ENCODE peak calls at places on chromosomes 4 and X, in five cellular contexts. T, Q, O, N and R are unnamed samples.

GRCh38 chrX:72306851-72307645 is 1.3 kb upstream of the CITED1 start:
- DNase-seq in O (no peak), Q (no peak), N (peak; percentile 53), T (peak; percentile 61), R (peak; percentile 70)

GRCh38 chr4:17447675-17448298 is 64.1 kb downstream of the QDPR start:
- DNase-seq in Q (peak; percentile 26), T (no peak), O (peak; percentile 42), N (no peak), R (no peak)

GRCh38 chr4:15376594-15376993 is 51.2 kb upstream of the C1QTNF7 start:
- DNase-seq in N (no peak), Q (no peak), O (no peak), T (no peak), R (no peak)

GRCh38 chr4:38803833-38804653 is 548 bp downstream of the TLR1 start:
- DNase-seq in Q (no peak), T (no peak), N (no peak), O (no peak), R (no peak)

GRCh38 chr4:163493643-163494359 is 689 bp upstream of the TMA16 start:
- DNase-seq in T (no peak), N (no peak), Q (no peak), O (no peak), R (peak; percentile 67)

GRCh38 chrX:53440631-53441517 is 6.7 kb upstream of the HSD17B10 start:
- DNase-seq in O (no peak), Q (no peak), N (no peak), T (peak; percentile 82), R (peak; percentile 80)

GRCh38 chr4:10746371-10747143 is 62.0 kb upstream of the CLNK start:
- DNase-seq in Q (no peak), N (no peak), O (no peak), T (no peak), R (no peak)

GRCh38 chr4:101199507-101200285 is 147.6 kb downstream of the PPP3CA start:
- DNase-seq in O (no peak), T (no peak), N (no peak), Q (no peak), R (no peak)

GRCh38 chr4:142556048-142556447 is 290.1 kb downstream of the INPP4B start:
- DNase-seq in T (no peak), N (no peak), O (no peak), Q (no peak), R (no peak)

GRCh38 chrX:110706446-110706845 is 89.2 kb downstream of the CHRDL1 start:
- DNase-seq in O (no peak), Q (no peak), T (no peak), N (no peak), R (no peak)

GRCh38 chrX:40165861-40166260 is 68.1 kb upstream of the BCOR start:
- DNase-seq in N (no peak), Q (no peak), T (no peak), O (no peak), R (no peak)

GRCh38 chrX:134144231-134144630 is 92.8 kb upstream of the CCDC160 start:
- DNase-seq in N (no peak), Q (no peak), O (no peak), T (no peak), R (no peak)

GRCh38 chr4:24912252-24913098 is at the start of gene CCDC149:
- DNase-seq in N (peak; percentile 72), T (peak; percentile 84), Q (peak; percentile 76), O (no peak), R (peak; percentile 70)

GRCh38 chr4:1988327-1988724 is 20.4 kb downstream of the NELFA start:
- DNase-seq in N (no peak), O (no peak), Q (no peak), T (no peak), R (no peak)

GRCh38 chr4:101933855-101934254 is 143.3 kb downstream of the BANK1 start:
- DNase-seq in N (no peak), Q (no peak), T (no peak), O (no peak), R (no peak)

GRCh38 chr4:156377036-156377700 is 423.5 kb upstream of the CTSO start:
- DNase-seq in T (no peak), O (no peak), Q (no peak), N (no peak), R (no peak)

GRCh38 chrX:55167124-55167523 is 53.0 kb upstream of the PAGE5 start:
- DNase-seq in Q (no peak), T (no peak), O (no peak), N (no peak), R (no peak)

GRCh38 chrX:4322916-4323315 is 609.5 kb upstream of the PRKX start:
- DNase-seq in T (no peak), Q (no peak), O (no peak), N (no peak), R (no peak)

GRCh38 chrX:34371740-34372139 is 239.6 kb upstream of the FAM47A start:
- DNase-seq in T (no peak), N (no peak), Q (no peak), O (no peak), R (no peak)

GRCh38 chr4:123659759-123660158 is 263.2 kb downstream of the SPRY1 start:
- DNase-seq in O (no peak), N (no peak), Q (no peak), T (no peak), R (no peak)

GRCh38 chrX:55908685-55909212 is 191.2 kb downstream of the RRAGB start:
- DNase-seq in O (no peak), T (no peak), N (no peak), Q (no peak), R (peak; percentile 49)

GRCh38 chr4:73844352-73844751 is 7.9 kb downstream of the CXCL6 start:
- DNase-seq in Q (no peak), N (no peak), O (no peak), T (no peak), R (no peak)

GRCh38 chrX:3743821-3744439 is 30.5 kb upstream of the PRKX start:
- DNase-seq in T (no peak), O (peak; percentile 45), Q (no peak), N (no peak), R (no peak)

GRCh38 chr4:141140271-141141205 is 7.3 kb upstream of the RNF150 start:
- DNase-seq in T (no peak), O (no peak), Q (no peak), N (no peak), R (no peak)

GRCh38 chrX:24167719-24168472 is 18.4 kb downstream of the ZFX start:
- DNase-seq in O (no peak), Q (no peak), T (no peak), N (no peak), R (no peak)

GRCh38 chr4:10239982-10240654 is 123.5 kb upstream of the WDR1 start:
- DNase-seq in T (no peak), Q (no peak), O (no peak), N (no peak), R (no peak)

GRCh38 chr4:125750827-125751466 is 436.2 kb downstream of the FAT4 start:
- DNase-seq in Q (no peak), T (no peak), N (no peak), O (no peak), R (no peak)

GRCh38 chr4:165383757-165384156 is 4.9 kb downstream of the CPE start:
- DNase-seq in Q (no peak), N (peak; percentile 77), T (no peak), O (no peak), R (no peak)

GRCh38 chr4:145808021-145808650 is 128.2 kb downstream of the C4orf51 start:
- DNase-seq in N (no peak), T (no peak), O (no peak), Q (no peak), R (no peak)

GRCh38 chr4:145626623-145626982 is 7.4 kb downstream of the MMAA start:
- DNase-seq in Q (no peak), O (no peak), N (no peak), T (no peak), R (no peak)